ENCODE peak calls at places on chromosomes 4 and X, in five cellular contexts. N is stimulated activated CD4-positive, alpha-beta T cell treated with anti-CD3 and anti-CD28 coated beads, Interleukin-12 subunit alpha, Interleukin-12 subunit beta, amount 100 ng/mL, for 24 hours; R is naive thymus-derived CD4-positive, alpha-beta T cell; Z is MCF 10A; G is K562. A is an unnamed sample.

GRCh38 chr4:7007944-7008343 is 35.2 kb upstream of the TADA2B start:
- DNase-seq in G (no peak), Z (peak), N (no peak), R (no peak), A (no peak)

GRCh38 chr4:76892601-76893000 is 5.3 kb downstream of the SOWAHB start:
- DNase-seq in R (no peak), N (no peak), Z (peak), G (no peak), A (peak)

GRCh38 chr4:185204238-185204910 is 574 bp upstream of the CFAP97 start:
- DNase-seq in G (no peak), Z (peak), R (no peak), N (no peak), A (no peak)

GRCh38 chr4:4425119-4425690 is 38.3 kb downstream of the NSG1 start:
- DNase-seq in N (no peak), Z (no peak), R (no peak), G (no peak), A (no peak)

GRCh38 chr4:2330119-2331042 is 68.5 kb upstream of the MXD4 start:
- DNase-seq in G (no peak), N (no peak), Z (peak), R (no peak), A (no peak)

GRCh38 chr4:137861682-137862081 is 329.4 kb upstream of the PCDH18 start:
- DNase-seq in G (peak), R (no peak), N (no peak), Z (peak), A (no peak)

GRCh38 chr4:44425614-44426208 is 22.9 kb downstream of the KCTD8 start:
- DNase-seq in Z (peak), N (no peak), G (no peak), R (no peak), A (no peak)

GRCh38 chr4:96599752-96600151 is 759.9 kb downstream of the PDHA2 start:
- DNase-seq in G (no peak), Z (no peak), R (no peak), N (no peak), A (no peak)

GRCh38 chr4:44845993-44846392 is 119.6 kb upstream of the GNPDA2 start:
- DNase-seq in N (no peak), R (no peak), G (no peak), Z (no peak), A (no peak)

GRCh38 chr4:159298502-159298901 is 195.6 kb downstream of the RAPGEF2 start:
- DNase-seq in Z (peak), R (no peak), G (no peak), N (no peak), A (no peak)

GRCh38 chr4:124330045-124330444 is 382.5 kb downstream of the ANKRD50 start:
- DNase-seq in N (no peak), G (no peak), R (no peak), Z (no peak), A (no peak)

GRCh38 chr4:11623726-11624037 is 195.0 kb upstream of the HS3ST1 start:
- DNase-seq in R (no peak), G (no peak), N (no peak), Z (peak), A (peak)

GRCh38 chrX:84216406-84216805 is 28.4 kb upstream of the RPS6KA6 start:
- DNase-seq in N (no peak), Z (no peak), R (no peak), G (no peak), A (no peak)

GRCh38 chrX:68999931-69000330 is 165.3 kb downstream of the PJA1 start:
- DNase-seq in N (no peak), R (no peak), Z (no peak), G (no peak), A (no peak)